ENCODE peak calls at places on chromosomes 7 and 10, in seven cellular contexts. M is IMR-90, N is stomach, V is heart right ventricle, A is astrocyte, K is A549, P is neuronal stem cell. E is an unnamed sample.

GRCh38 chr7:44228571-44229350 is 28.0 kb downstream of the YKT6 start:
- DNase-seq in K (no peak), A (no peak), V (peak; percentile 9), N (no peak), P (no peak), M (no peak), E (no peak)

GRCh38 chr10:52526251-52526823 is 212.3 kb downstream of the DKK1 start:
- DNase-seq in A (peak; percentile 56), K (no peak), P (no peak), N (no peak), M (peak; percentile 72), V (no peak), E (no peak)

GRCh38 chr7:80347173-80347572 is 164.7 kb downstream of the GNAT3 start:
- DNase-seq in V (no peak), M (peak; percentile 15), K (no peak), A (peak; percentile 32), P (no peak), N (no peak), E (no peak)

GRCh38 chr10:126561499-126562208 is 108.8 kb downstream of the C10orf90 start:
- DNase-seq in P (no peak), A (peak; percentile 21), N (no peak), K (no peak), V (no peak), M (no peak), E (peak; percentile 73)

GRCh38 chr10:30182191-30183075 is 123.0 kb upstream of the JCAD start:
- DNase-seq in M (peak; percentile 90), A (peak; percentile 95), V (no peak), P (no peak), N (no peak), K (peak; percentile 74), E (no peak)

GRCh38 chr7:3559178-3559765 is 258.2 kb downstream of the SDK1 start:
- DNase-seq in K (peak; percentile 54), A (peak; percentile 97), P (no peak), N (no peak), V (no peak), M (peak; percentile 97), E (no peak)

GRCh38 chr7:502296-502695 is 17.4 kb downstream of the PDGFA start:
- DNase-seq in K (no peak), V (peak; percentile 9), A (no peak), M (no peak), N (no peak), P (no peak), E (no peak)

GRCh38 chr7:148772297-148773089 is 73.8 kb downstream of the CUL1 start:
- DNase-seq in V (no peak), P (no peak), A (peak; percentile 91), N (no peak), M (peak; percentile 98), K (peak; percentile 63), E (no peak)

GRCh38 chr10:69051303-69051702 is 36.6 kb upstream of the SRGN start:
- DNase-seq in N (no peak), P (no peak), A (no peak), V (no peak), K (no peak), M (peak; percentile 82), E (no peak)

GRCh38 chr7:111392294-111392693 is 170.0 kb downstream of the IMMP2L start:
- DNase-seq in K (no peak), M (no peak), P (no peak), V (no peak), A (no peak), N (no peak), E (no peak)

GRCh38 chr10:60175418-60175817 is 214.3 kb downstream of the ANK3 start:
- DNase-seq in A (peak; percentile 21), K (peak; percentile 12), N (no peak), V (no peak), M (peak; percentile 12), P (no peak), E (no peak)

GRCh38 chr7:41576176-41576575 is 126.7 kb downstream of the INHBA start:
- DNase-seq in M (peak; percentile 69), N (no peak), V (no peak), K (no peak), P (no peak), A (no peak), E (no peak)

GRCh38 chr7:143429770-143430698 is 13.2 kb upstream of the TAS2R60 start:
- DNase-seq in K (no peak), V (no peak), P (no peak), N (no peak), M (peak; percentile 46), A (peak; percentile 14), E (no peak)

GRCh38 chr7:144384071-144384470 is 19.4 kb downstream of the NOBOX start:
- DNase-seq in N (no peak), A (peak; percentile 62), K (peak; percentile 38), V (no peak), P (no peak), M (no peak), E (no peak)

GRCh38 chr7:564176-564890 is 44.7 kb upstream of the PDGFA start:
- DNase-seq in A (no peak), P (no peak), M (no peak), N (no peak), K (no peak), V (no peak), E (no peak)

GRCh38 chr10:3330687-3331086 is 158.1 kb upstream of the PITRM1 start:
- DNase-seq in P (no peak), M (peak; percentile 83), V (no peak), N (no peak), A (peak; percentile 76), K (peak; percentile 46), E (no peak)

GRCh38 chr7:32536585-32536984 is 41.3 kb downstream of the AVL9 start:
- DNase-seq in K (peak; percentile 43), N (no peak), A (peak; percentile 78), P (no peak), V (no peak), M (peak; percentile 82), E (no peak)

GRCh38 chr7:48158404-48158803 is 12.9 kb upstream of the ABCA13 start:
- DNase-seq in P (no peak), K (no peak), N (no peak), M (peak; percentile 73), V (no peak), A (peak; percentile 63), E (no peak)

GRCh38 chr10:110985497-110986270 is 66.3 kb downstream of the SHOC2 start:
- DNase-seq in K (no peak), N (no peak), A (no peak), M (no peak), V (no peak), P (no peak), E (no peak)

GRCh38 chr10:70417568-70417967 is 13.6 kb downstream of the EIF4EBP2 start:
- DNase-seq in N (no peak), M (peak; percentile 52), V (no peak), K (no peak), P (no peak), A (peak; percentile 23), E (no peak)

DNA sequence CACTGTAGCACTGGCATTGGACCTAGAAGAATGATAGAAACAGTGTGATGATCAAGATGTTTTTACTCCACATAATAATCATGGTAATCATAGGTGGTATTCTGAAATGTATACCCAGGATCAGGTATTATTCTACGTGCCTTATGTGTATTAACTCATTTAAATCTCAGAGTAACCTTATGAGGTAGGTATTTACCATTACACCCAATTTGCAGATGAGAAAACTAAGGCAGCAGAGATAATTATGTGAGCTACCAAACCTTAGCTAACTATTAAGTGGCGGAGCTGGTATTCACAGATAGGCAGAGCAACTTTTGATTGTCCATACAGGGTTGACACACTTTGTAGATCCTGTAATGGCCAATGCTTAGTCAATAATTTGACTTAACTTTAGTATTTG is 2.5 kb downstream of the CAMK1D start:
- DNase-seq in M (no peak), A (no peak), K (no peak), P (no peak), V (no peak), N (no peak), E (no peak)
- H3K27ac ChIP-seq in M (no peak overlapping the region), A (no peak overlapping the region), K (no peak overlapping the region), P (no peak overlapping the region), V (no peak overlapping the region), N (no peak overlapping the region), E (no peak overlapping the region)

GRCh38 chr10:80137926-80138325 is 5.4 kb downstream of the PLAC9 start:
- DNase-seq in N (no peak), V (no peak), P (no peak), K (no peak), A (no peak), M (no peak), E (no peak)
- H3K27ac ChIP-seq in N (peak overlapping the region; percentile 71), V (peak overlapping the region; percentile 80), P (no peak overlapping the region), K (no peak overlapping the region), A (no peak overlapping the region), M (peak overlapping the region; percentile 0), E (no peak overlapping the region)

GRCh38 chr10:71888248-71888622 is 37.2 kb upstream of the PSAP start:
- DNase-seq in N (no peak), P (no peak), M (no peak), K (no peak), A (no peak), V (no peak), E (no peak)

GRCh38 chr10:71888623-71889387 is 37.8 kb upstream of the PSAP start:
- DNase-seq in N (peak; percentile 65), A (peak; percentile 79), K (peak; percentile 79), M (peak; percentile 77), V (peak; percentile 79), P (peak; percentile 23), E (peak; percentile 66)

GRCh38 chr10:71889388-71889987 is 38.4 kb upstream of the PSAP start:
- DNase-seq in A (no peak), M (no peak), V (no peak), P (no peak), K (no peak), N (no peak), E (no peak)

GRCh38 chr10:71891437-71891836 is 40.4 kb upstream of the PSAP start:
- DNase-seq in M (no peak), P (no peak), N (no peak), A (no peak), V (no peak), K (no peak), E (no peak)

GRCh38 chr10:71887767-71888166 is 36.7 kb upstream of the PSAP start:
- DNase-seq in M (no peak), N (no peak), V (no peak), P (no peak), K (no peak), A (no peak), E (no peak)
- H3K27ac ChIP-seq in M (no peak overlapping the region), N (peak overlapping the region; percentile 85), V (no peak overlapping the region), P (no peak overlapping the region), K (peak overlapping the region; percentile 97), A (no peak overlapping the region), E (peak overlapping the region; percentile 87)

DNA sequence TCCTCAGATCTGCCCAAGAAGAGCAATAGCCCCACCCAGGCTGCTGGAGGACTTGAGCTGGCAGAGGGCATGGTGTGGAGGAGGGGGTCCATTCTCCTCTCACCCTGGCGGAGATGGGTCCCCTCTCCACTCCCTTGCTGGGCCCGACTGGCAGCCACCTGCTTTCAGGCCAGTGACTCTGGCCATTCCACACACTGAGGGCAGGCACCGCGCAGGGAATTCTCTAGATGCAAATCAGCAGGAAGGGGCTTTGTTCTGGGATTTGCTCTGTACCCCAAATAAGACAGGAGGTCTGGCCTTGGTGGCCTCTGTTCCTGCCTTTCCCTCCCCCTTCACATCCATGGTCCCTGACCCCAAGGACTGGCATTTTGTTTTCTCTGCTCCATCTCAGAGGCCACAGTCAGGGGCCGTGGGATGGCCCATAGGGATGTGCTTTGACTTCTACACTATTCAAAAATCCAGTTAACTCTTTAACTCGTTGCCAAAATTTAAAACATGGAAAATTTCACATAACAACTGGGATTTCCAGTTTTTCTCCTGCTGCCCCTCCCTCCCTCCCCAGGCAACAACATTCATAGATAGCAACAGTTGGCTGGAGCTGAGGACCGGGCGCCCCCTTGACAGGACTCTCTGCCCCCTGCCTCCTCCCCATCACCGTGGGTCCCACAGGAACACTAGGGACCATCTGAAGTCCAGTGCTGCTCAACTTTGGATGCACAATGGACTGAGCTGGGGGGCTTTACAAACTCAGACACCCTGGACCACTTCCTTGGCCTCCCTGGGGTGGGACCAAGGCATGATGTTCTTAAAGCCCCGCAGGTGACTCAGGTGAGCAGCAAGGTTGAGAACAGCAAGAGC is 33.9 kb downstream of the PPIF start:
- DNase-seq in N (peak; percentile 22), V (no peak), M (no peak), K (no peak), A (no peak), P (no peak), E (no peak)
- H3K27ac ChIP-seq in N (peak overlapping the region; percentile 85), V (peak overlapping the region; percentile 77), M (peak overlapping the region; percentile 79), K (peak overlapping the region; percentile 30), A (peak overlapping the region; percentile 67), P (no peak overlapping the region), E (peak overlapping the region; percentile 14)